ENCODE peak calls at places on chromosomes 6 and 20, in ten cellular contexts. One of them, this sample, is unnamed.

GRCh38 chr6:54118117-54118516 is 6.9 kb downstream of the MLIP start:
- DNase-seq in psoas muscle: no peak
- DNase-seq in GM10248: no peak
- DNase-seq in choroid plexus epithelial cell: no peak
- DNase-seq in WERI-Rb-1: no peak
- DNase-seq in left lung: no peak
- DNase-seq in BE2C: no peak
- DNase-seq in ovary: no peak
- DNase-seq in cardiac muscle cell: no peak
- DNase-seq in dorsolateral prefrontal cortex: no peak
- DNase-seq in this sample: no peak

GRCh38 chr20:36311141-36311853 is 5.2 kb downstream of the DLGAP4 start:
- DNase-seq in GM10248: no peak
- DNase-seq in WERI-Rb-1: no peak
- DNase-seq in choroid plexus epithelial cell: no peak
- DNase-seq in left lung: no peak
- DNase-seq in dorsolateral prefrontal cortex: peak; percentile 68
- DNase-seq in cardiac muscle cell: peak; percentile 22
- DNase-seq in BE2C: no peak
- DNase-seq in psoas muscle: peak; percentile 23
- DNase-seq in ovary: no peak
- DNase-seq in this sample: no peak

GRCh38 chr20:16477632-16478031 is 95.6 kb downstream of the KIF16B start:
- DNase-seq in choroid plexus epithelial cell: peak; percentile 41
- DNase-seq in left lung: no peak
- DNase-seq in dorsolateral prefrontal cortex: no peak
- DNase-seq in cardiac muscle cell: no peak
- DNase-seq in WERI-Rb-1: no peak
- DNase-seq in BE2C: no peak
- DNase-seq in psoas muscle: no peak
- DNase-seq in GM10248: no peak
- DNase-seq in ovary: no peak
- DNase-seq in this sample: no peak

GRCh38 chr6:40358473-40359460 is 228.4 kb downstream of the LRFN2 start:
- DNase-seq in WERI-Rb-1: no peak
- DNase-seq in BE2C: no peak
- DNase-seq in cardiac muscle cell: no peak
- DNase-seq in psoas muscle: no peak
- DNase-seq in ovary: no peak
- DNase-seq in dorsolateral prefrontal cortex: no peak
- DNase-seq in choroid plexus epithelial cell: no peak
- DNase-seq in left lung: no peak
- DNase-seq in GM10248: no peak
- DNase-seq in this sample: no peak

GRCh38 chr6:127201321-127201720 is 65.3 kb upstream of the RNF146 start:
- DNase-seq in GM10248: no peak
- DNase-seq in psoas muscle: no peak
- DNase-seq in BE2C: no peak
- DNase-seq in left lung: no peak
- DNase-seq in ovary: no peak
- DNase-seq in WERI-Rb-1: no peak
- DNase-seq in choroid plexus epithelial cell: peak; percentile 77
- DNase-seq in dorsolateral prefrontal cortex: no peak
- DNase-seq in cardiac muscle cell: peak; percentile 54
- DNase-seq in this sample: no peak

GRCh38 chr6:110814488-110815259 is 595 bp downstream of the CDK19 start:
- DNase-seq in left lung: peak; percentile 72
- DNase-seq in GM10248: peak; percentile 73
- DNase-seq in BE2C: peak; percentile 68
- DNase-seq in dorsolateral prefrontal cortex: peak; percentile 71
- DNase-seq in cardiac muscle cell: peak; percentile 58
- DNase-seq in choroid plexus epithelial cell: peak; percentile 56
- DNase-seq in psoas muscle: peak; percentile 80
- DNase-seq in WERI-Rb-1: peak; percentile 43
- DNase-seq in ovary: peak; percentile 73
- DNase-seq in this sample: peak; percentile 57

GRCh38 chr6:123213921-123214320 is 217.9 kb downstream of the CLVS2 start:
- DNase-seq in GM10248: no peak
- DNase-seq in dorsolateral prefrontal cortex: no peak
- DNase-seq in WERI-Rb-1: no peak
- DNase-seq in ovary: no peak
- DNase-seq in psoas muscle: no peak
- DNase-seq in choroid plexus epithelial cell: no peak
- DNase-seq in left lung: no peak
- DNase-seq in BE2C: no peak
- DNase-seq in cardiac muscle cell: no peak
- DNase-seq in this sample: no peak

GRCh38 chr6:16104624-16105023 is 24.3 kb upstream of the MYLIP start:
- DNase-seq in BE2C: peak; percentile 13
- DNase-seq in psoas muscle: no peak
- DNase-seq in GM10248: no peak
- DNase-seq in WERI-Rb-1: no peak
- DNase-seq in cardiac muscle cell: no peak
- DNase-seq in dorsolateral prefrontal cortex: no peak
- DNase-seq in left lung: no peak
- DNase-seq in choroid plexus epithelial cell: no peak
- DNase-seq in ovary: no peak
- DNase-seq in this sample: no peak

GRCh38 chr6:142943746-142944125 is 1.2 kb downstream of the HIVEP2 start:
- DNase-seq in psoas muscle: no peak
- DNase-seq in left lung: no peak
- DNase-seq in GM10248: no peak
- DNase-seq in BE2C: no peak
- DNase-seq in choroid plexus epithelial cell: peak; percentile 75
- DNase-seq in dorsolateral prefrontal cortex: no peak
- DNase-seq in ovary: peak; percentile 54
- DNase-seq in WERI-Rb-1: no peak
- DNase-seq in cardiac muscle cell: peak; percentile 62
- DNase-seq in this sample: no peak

GRCh38 chr6:69349776-69350175 is 447.0 kb downstream of the LMBRD1 start:
- DNase-seq in GM10248: no peak
- DNase-seq in choroid plexus epithelial cell: no peak
- DNase-seq in WERI-Rb-1: no peak
- DNase-seq in cardiac muscle cell: no peak
- DNase-seq in left lung: no peak
- DNase-seq in BE2C: peak; percentile 49
- DNase-seq in psoas muscle: peak; percentile 50
- DNase-seq in dorsolateral prefrontal cortex: peak; percentile 74
- DNase-seq in ovary: no peak
- DNase-seq in this sample: no peak

GRCh38 chr6:81553246-81553645 is 199.2 kb downstream of the TENT5A start:
- DNase-seq in ovary: no peak
- DNase-seq in left lung: no peak
- DNase-seq in dorsolateral prefrontal cortex: no peak
- DNase-seq in choroid plexus epithelial cell: peak; percentile 57
- DNase-seq in GM10248: no peak
- DNase-seq in WERI-Rb-1: no peak
- DNase-seq in BE2C: no peak
- DNase-seq in psoas muscle: no peak
- DNase-seq in cardiac muscle cell: peak; percentile 27
- DNase-seq in this sample: no peak

GRCh38 chr20:13865825-13866351 is 81.1 kb downstream of the NDUFAF5 start:
- DNase-seq in psoas muscle: no peak
- DNase-seq in WERI-Rb-1: no peak
- DNase-seq in left lung: no peak
- DNase-seq in BE2C: no peak
- DNase-seq in ovary: no peak
- DNase-seq in cardiac muscle cell: no peak
- DNase-seq in dorsolateral prefrontal cortex: no peak
- DNase-seq in GM10248: no peak
- DNase-seq in choroid plexus epithelial cell: no peak
- DNase-seq in this sample: no peak

GRCh38 chr6:152124432-152125074 is 317.1 kb downstream of the ESR1 start:
- DNase-seq in BE2C: no peak
- DNase-seq in dorsolateral prefrontal cortex: no peak
- DNase-seq in psoas muscle: no peak
- DNase-seq in GM10248: peak; percentile 54
- DNase-seq in ovary: no peak
- DNase-seq in left lung: no peak
- DNase-seq in WERI-Rb-1: no peak
- DNase-seq in cardiac muscle cell: peak; percentile 77
- DNase-seq in choroid plexus epithelial cell: peak; percentile 88
- DNase-seq in this sample: no peak

DNA sequence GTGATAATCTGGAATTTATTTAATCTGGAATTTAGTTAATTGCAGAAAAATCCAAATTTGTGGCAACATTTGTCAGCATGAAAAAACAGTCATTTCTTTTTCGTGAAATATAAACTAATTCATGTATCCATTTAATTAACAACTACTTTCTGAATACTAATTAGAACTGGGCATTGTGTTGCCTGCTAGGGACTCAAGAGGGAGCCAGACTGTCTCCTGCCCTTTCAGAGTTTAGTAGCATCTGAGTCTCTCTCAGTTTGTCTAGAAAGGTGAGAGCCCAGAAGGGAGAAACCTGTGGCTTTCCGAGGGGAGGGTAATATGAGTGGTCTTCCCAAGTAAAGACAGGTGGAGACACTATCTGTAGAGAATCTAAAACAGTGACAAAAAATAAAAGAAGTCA is 210.9 kb upstream of the HDDC2 start:
- DNase-seq in left lung: no peak
- DNase-seq in cardiac muscle cell: no peak
- DNase-seq in WERI-Rb-1: no peak
- DNase-seq in choroid plexus epithelial cell: peak; percentile 48
- DNase-seq in dorsolateral prefrontal cortex: no peak
- DNase-seq in BE2C: no peak
- DNase-seq in GM10248: peak; percentile 21
- DNase-seq in ovary: no peak
- DNase-seq in psoas muscle: no peak
- DNase-seq in this sample: no peak
- TF ChIP-seq CTCF in left lung: no peak
- TF ChIP-seq CTCF in cardiac muscle cell: peak; percentile 28
- TF ChIP-seq CTCF in WERI-Rb-1: peak; percentile 15
- TF ChIP-seq CTCF in choroid plexus epithelial cell: peak; percentile 78
- TF ChIP-seq CTCF in dorsolateral prefrontal cortex: no peak
- TF ChIP-seq CTCF in BE2C: peak; percentile 29
- TF ChIP-seq CTCF in GM10248: peak; percentile 61
- TF ChIP-seq CTCF in ovary: no peak
- TF ChIP-seq CTCF in psoas muscle: peak; percentile 21
- TF ChIP-seq CTCF in this sample: no peak

DNA sequence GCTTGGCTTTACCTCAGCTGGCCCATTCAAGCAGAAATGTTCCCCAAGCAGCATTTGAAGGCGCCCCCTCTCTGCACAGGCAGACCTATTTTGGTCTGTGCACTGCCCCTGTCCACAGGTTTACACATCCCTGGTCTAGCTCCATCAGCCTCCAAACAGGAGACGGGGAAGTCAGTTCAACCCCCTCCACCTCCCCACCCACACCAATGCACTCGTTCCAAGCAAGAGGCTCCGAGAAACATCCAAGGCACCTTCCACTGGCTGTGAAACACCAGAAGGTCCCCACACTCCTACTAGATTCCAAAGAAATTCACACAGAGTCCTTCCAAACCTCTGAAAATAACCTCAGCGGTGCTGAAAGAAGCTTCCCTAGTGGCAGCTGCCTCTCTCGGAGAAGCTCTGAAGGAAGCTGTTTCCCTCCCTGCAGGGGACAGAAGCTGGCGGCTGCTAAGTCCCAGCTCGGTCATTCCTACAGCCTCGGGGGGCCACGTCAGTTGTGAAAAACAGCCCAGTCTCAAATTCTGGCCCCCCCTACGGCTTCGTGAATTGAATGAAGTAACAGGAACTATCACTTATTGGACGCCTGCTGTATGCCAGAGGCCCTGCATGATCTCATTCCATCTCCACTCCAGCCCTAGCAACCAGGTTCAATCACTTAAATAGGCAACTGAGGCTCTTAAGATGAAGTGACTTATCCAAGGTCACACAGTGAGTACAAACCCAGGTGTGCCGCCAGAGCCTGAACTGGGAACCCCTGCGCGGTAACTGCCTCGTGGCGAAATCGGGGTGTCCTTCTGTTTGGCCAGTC is 815 bp downstream of the SPATA2 start:
- DNase-seq in WERI-Rb-1: no peak
- DNase-seq in GM10248: peak; percentile 16
- DNase-seq in cardiac muscle cell: no peak
- DNase-seq in choroid plexus epithelial cell: no peak
- DNase-seq in ovary: no peak
- DNase-seq in left lung: no peak
- DNase-seq in psoas muscle: no peak
- DNase-seq in BE2C: no peak
- DNase-seq in dorsolateral prefrontal cortex: peak; percentile 50
- DNase-seq in this sample: no peak
- TF ChIP-seq CTCF in WERI-Rb-1: no peak
- TF ChIP-seq CTCF in GM10248: no peak
- TF ChIP-seq CTCF in cardiac muscle cell: no peak
- TF ChIP-seq CTCF in choroid plexus epithelial cell: peak; percentile 13
- TF ChIP-seq CTCF in ovary: no peak
- TF ChIP-seq CTCF in left lung: no peak
- TF ChIP-seq CTCF in psoas muscle: no peak
- TF ChIP-seq CTCF in BE2C: no peak
- TF ChIP-seq CTCF in dorsolateral prefrontal cortex: peak; percentile 23
- TF ChIP-seq CTCF in this sample: no peak

DNA sequence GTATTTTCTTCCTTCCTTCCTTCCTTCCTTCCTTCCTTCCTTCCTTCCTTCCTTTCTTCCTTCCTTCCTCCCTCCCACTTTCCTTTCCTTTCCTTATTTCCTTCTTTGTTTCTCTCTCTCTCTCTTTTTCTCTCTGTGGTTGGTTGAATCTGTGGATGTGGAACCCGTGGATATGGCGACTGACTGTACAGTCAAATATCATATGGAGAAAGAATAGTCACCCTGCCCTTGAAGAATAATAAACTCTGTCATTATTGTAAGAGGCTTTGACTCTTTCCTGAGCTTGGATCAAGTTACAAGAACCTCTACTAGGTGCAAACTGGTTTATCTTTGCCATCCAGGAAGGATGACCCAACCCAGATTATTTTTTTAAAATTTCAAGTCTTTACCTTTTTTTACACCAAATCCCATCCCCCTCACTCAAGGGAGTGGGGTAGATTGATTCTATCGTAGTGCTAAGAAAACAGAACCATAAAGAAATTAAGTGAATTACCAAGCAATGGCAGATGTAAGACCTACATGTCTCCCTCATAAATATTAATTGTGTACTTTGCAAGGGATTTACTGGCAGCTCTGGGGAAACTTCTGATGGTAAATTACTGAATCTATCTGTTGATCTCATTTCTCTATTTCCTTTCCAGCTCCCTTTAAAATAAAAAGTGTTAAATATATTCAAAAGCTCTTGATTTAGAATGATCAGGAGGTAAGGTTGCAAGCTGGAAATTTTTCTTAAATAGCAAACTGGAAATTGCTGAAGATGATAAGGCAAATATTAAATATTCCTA is 667.5 kb downstream of the UTRN start:
- DNase-seq in BE2C: no peak
- DNase-seq in choroid plexus epithelial cell: no peak
- DNase-seq in psoas muscle: no peak
- DNase-seq in ovary: no peak
- DNase-seq in cardiac muscle cell: no peak
- DNase-seq in dorsolateral prefrontal cortex: no peak
- DNase-seq in GM10248: no peak
- DNase-seq in WERI-Rb-1: no peak
- DNase-seq in left lung: no peak
- DNase-seq in this sample: no peak
- TF ChIP-seq CTCF in BE2C: no peak
- TF ChIP-seq CTCF in choroid plexus epithelial cell: no peak
- TF ChIP-seq CTCF in psoas muscle: no peak
- TF ChIP-seq CTCF in ovary: no peak
- TF ChIP-seq CTCF in cardiac muscle cell: no peak
- TF ChIP-seq CTCF in dorsolateral prefrontal cortex: no peak
- TF ChIP-seq CTCF in GM10248: no peak
- TF ChIP-seq CTCF in WERI-Rb-1: no peak
- TF ChIP-seq CTCF in left lung: no peak
- TF ChIP-seq CTCF in this sample: no peak

GRCh38 chr6:13624871-13625288 is 9.7 kb downstream of the NOL7 start:
- DNase-seq in BE2C: peak; percentile 28
- DNase-seq in choroid plexus epithelial cell: peak; percentile 66
- DNase-seq in psoas muscle: no peak
- DNase-seq in dorsolateral prefrontal cortex: no peak
- DNase-seq in GM10248: peak; percentile 40
- DNase-seq in ovary: no peak
- DNase-seq in WERI-Rb-1: peak; percentile 46
- DNase-seq in left lung: no peak
- DNase-seq in cardiac muscle cell: peak; percentile 58
- DNase-seq in this sample: no peak
- TF ChIP-seq CTCF in BE2C: peak; percentile 79
- TF ChIP-seq CTCF in choroid plexus epithelial cell: peak; percentile 68
- TF ChIP-seq CTCF in psoas muscle: peak; percentile 38
- TF ChIP-seq CTCF in dorsolateral prefrontal cortex: peak; percentile 22
- TF ChIP-seq CTCF in GM10248: peak; percentile 41
- TF ChIP-seq CTCF in ovary: no peak
- TF ChIP-seq CTCF in WERI-Rb-1: peak; percentile 91
- TF ChIP-seq CTCF in left lung: no peak
- TF ChIP-seq CTCF in cardiac muscle cell: peak; percentile 56
- TF ChIP-seq CTCF in this sample: peak; percentile 47